ENCODE peak calls at places on chromosomes 7 and 10, in six cellular contexts. T is left ventricle myocardium superior; L is GM23248; G is bronchial epithelial cell; U is CD4-positive, alpha-beta memory T cell; X is EL. F is an unnamed sample.

GRCh38 chr7:2932761-2933251 is 88.7 kb upstream of the GNA12 start:
- DNase-seq in L (no peak), X (no peak), G (no peak), T (peak; percentile 18), U (no peak), F (no peak)

GRCh38 chr10:26944261-26944882 is 83.6 kb upstream of the ABI1 start:
- DNase-seq in U (no peak), G (no peak), X (no peak), T (no peak), L (no peak), F (no peak)

GRCh38 chr10:129718548-129719414 is 245.3 kb downstream of the EBF3 start:
- DNase-seq in G (peak; percentile 1), T (no peak), L (no peak), X (no peak), U (no peak), F (no peak)

GRCh38 chr10:13117842-13118783 is 18.1 kb downstream of the OPTN start:
- DNase-seq in T (no peak), L (no peak), U (no peak), X (no peak), G (no peak), F (no peak)

GRCh38 chr10:117241541-117242462 is 888 bp downstream of the SLC18A2 start:
- DNase-seq in L (peak; percentile 57), U (no peak), T (peak; percentile 32), X (no peak), G (no peak), F (peak; percentile 21)

GRCh38 chr7:44979481-44980392 is 922 bp upstream of the MYO1G start:
- DNase-seq in X (peak; percentile 57), T (no peak), U (no peak), G (peak; percentile 26), L (peak; percentile 60), F (peak; percentile 36)

GRCh38 chr10:26821699-26822542 is 38.8 kb downstream of the ABI1 start:
- DNase-seq in G (no peak), T (no peak), L (no peak), U (no peak), X (no peak), F (no peak)

GRCh38 chr7:42053834-42054233 is 183.2 kb downstream of the GLI3 start:
- DNase-seq in X (no peak), T (no peak), G (no peak), U (no peak), L (peak; percentile 19), F (no peak)

GRCh38 chr7:2812831-2813230 is 31.3 kb downstream of the GNA12 start:
- DNase-seq in L (no peak), U (no peak), G (no peak), X (no peak), T (no peak), F (no peak)

GRCh38 chr10:121316432-121316831 is 281.8 kb downstream of the FGFR2 start:
- DNase-seq in T (no peak), U (no peak), X (no peak), L (no peak), G (no peak), F (no peak)

GRCh38 chr7:26156454-26157365 is 4.7 kb downstream of the NFE2L3 start:
- DNase-seq in T (no peak), G (peak; percentile 95), U (peak; percentile 72), X (peak; percentile 94), L (peak; percentile 89), F (peak; percentile 99)

GRCh38 chr7:4472739-4473138 is 209.4 kb upstream of the FOXK1 start:
- DNase-seq in U (no peak), X (no peak), L (no peak), G (no peak), T (no peak), F (no peak)

GRCh38 chr7:106050002-106050742 is 61.9 kb downstream of the SYPL1 start:
- DNase-seq in L (peak; percentile 87), T (no peak), U (no peak), X (peak; percentile 67), G (peak; percentile 82), F (peak; percentile 52)

GRCh38 chr7:47093835-47094234 is 488.1 kb downstream of the TNS3 start:
- DNase-seq in U (no peak), G (no peak), X (no peak), L (no peak), T (no peak), F (no peak)

GRCh38 chr7:45573199-45573598 is 969 bp upstream of the ADCY1 start:
- DNase-seq in L (no peak), T (no peak), X (no peak), U (no peak), G (no peak), F (no peak)

GRCh38 chr10:52423369-52423768 is 109.3 kb downstream of the DKK1 start:
- DNase-seq in G (peak; percentile 68), T (no peak), L (no peak), U (no peak), X (no peak), F (peak; percentile 16)

GRCh38 chr10:28676968-28677888 is at the start of gene BAMBI:
- DNase-seq in X (peak; percentile 93), L (peak; percentile 96), T (peak; percentile 97), G (peak; percentile 73), U (peak; percentile 89), F (peak; percentile 93)

GRCh38 chr7:35263396-35263795 is 9.5 kb upstream of the TBX20 start:
- DNase-seq in X (no peak), T (peak; percentile 76), U (no peak), L (no peak), G (no peak), F (no peak)

GRCh38 chr7:15821484-15822122 is 135.1 kb upstream of the MEOX2 start:
- DNase-seq in L (peak; percentile 25), G (no peak), U (no peak), X (peak; percentile 34), T (peak; percentile 23), F (no peak)

GRCh38 chr10:3166496-3167290 is 5.9 kb downstream of the PITRM1 start:
- DNase-seq in X (no peak), T (no peak), U (no peak), L (no peak), G (no peak), F (no peak)

GRCh38 chr7:127598318-127598717 is 4.8 kb downstream of the FSCN3 start:
- DNase-seq in U (no peak), L (peak; percentile 29), G (no peak), T (no peak), X (no peak), F (peak; percentile 57)

GRCh38 chr7:42758124-42758523 is 153.7 kb downstream of the C7orf25 start:
- DNase-seq in X (no peak), G (no peak), T (no peak), U (no peak), L (no peak), F (no peak)

GRCh38 chr7:77982926-77983550 is 184.5 kb downstream of the PHTF2 start:
- DNase-seq in X (peak; percentile 26), G (peak; percentile 32), U (no peak), L (peak; percentile 45), T (no peak), F (peak; percentile 39)

GRCh38 chr10:72081772-72082590 is 6.4 kb downstream of the SPOCK2 start:
- DNase-seq in G (peak; percentile 41), U (no peak), L (no peak), T (no peak), X (no peak), F (no peak)

GRCh38 chr7:102175423-102176170 is 111.1 kb upstream of the SH2B2 start:
- DNase-seq in L (no peak), U (no peak), G (no peak), X (no peak), T (no peak), F (no peak)

GRCh38 chr7:24801910-24802699 is 44.8 kb upstream of the GSDME start:
- DNase-seq in L (no peak), G (no peak), T (no peak), U (no peak), X (no peak), F (no peak)

GRCh38 chr10:127415901-127416630 is 133.0 kb upstream of the NPS start:
- DNase-seq in G (no peak), L (no peak), T (no peak), U (no peak), X (no peak), F (no peak)

GRCh38 chr10:48465860-48466521 is 138.9 kb downstream of the ARHGAP22 start:
- DNase-seq in U (no peak), X (no peak), T (no peak), L (no peak), G (peak; percentile 7), F (no peak)

GRCh38 chr10:129853236-129853946 is 110.7 kb downstream of the EBF3 start:
- DNase-seq in G (peak; percentile 10), U (no peak), T (no peak), L (peak; percentile 40), X (no peak), F (no peak)

GRCh38 chr10:121965996-121966395 is 9.0 kb downstream of the NSMCE4A start:
- DNase-seq in T (no peak), L (no peak), G (no peak), X (no peak), U (no peak), F (no peak)

GRCh38 chr7:64619705-64620104 is 46.2 kb upstream of the ZNF107 start:
- DNase-seq in L (no peak), T (no peak), G (no peak), U (no peak), X (no peak), F (no peak)

GRCh38 chr7:47035522-47035921 is 546.4 kb downstream of the TNS3 start:
- DNase-seq in X (no peak), L (no peak), U (no peak), T (no peak), G (no peak), F (no peak)

GRCh38 chr7:87920578-87920977 is 13.5 kb upstream of the ADAM22 start:
- DNase-seq in X (no peak), T (no peak), U (no peak), L (no peak), G (no peak), F (no peak)

GRCh38 chr7:100407285-100408180 is 21.0 kb downstream of the ZCWPW1 start:
- DNase-seq in X (peak; percentile 79), T (no peak), L (peak; percentile 88), U (peak; percentile 58), G (peak; percentile 82), F (peak; percentile 87)

GRCh38 chr10:117096559-117097201 is 41.4 kb downstream of the VAX1 start:
- DNase-seq in L (no peak), U (no peak), G (no peak), X (no peak), T (no peak), F (no peak)

GRCh38 chr10:11050301-11051000 is 32.8 kb downstream of the CELF2 start:
- DNase-seq in L (no peak), T (no peak), X (no peak), G (no peak), U (no peak), F (no peak)

GRCh38 chr7:46032353-46032752 is 111.3 kb upstream of the IGFBP3 start:
- DNase-seq in X (peak; percentile 32), G (no peak), U (no peak), T (no peak), L (no peak), F (no peak)

GRCh38 chr10:24722676-24723385 is 856 bp downstream of the ARHGAP21 start:
- DNase-seq in L (peak; percentile 84), T (peak; percentile 85), U (peak; percentile 46), G (no peak), X (peak; percentile 68), F (peak; percentile 41)